ENCODE peak calls at places on chromosomes 2 and 18, in eight cellular contexts. U is tibial artery, Y is HFF-Myc, B is progenitor cell of endocrine pancreas, Z is RWPE1, N is left ventricle myocardium inferior, W is BE2C, M is astrocyte. G is an unnamed sample.

GRCh38 chr2:212832211-212833195 is 293.9 kb upstream of the ERBB4 start:
- DNase-seq in B (no peak), Z (no peak), W (peak; percentile 8), M (no peak), Y (no peak), U (no peak), N (peak; percentile 14), G (no peak)

GRCh38 chr2:43019536-43020183 is 206.7 kb downstream of the ZFP36L2 start:
- DNase-seq in Z (no peak), W (no peak), B (no peak), N (no peak), U (no peak), M (no peak), Y (no peak), G (no peak)

GRCh38 chr2:20351555-20352229 is 1.0 kb upstream of the PUM2 start:
- DNase-seq in B (no peak), N (no peak), W (no peak), M (no peak), Y (no peak), Z (no peak), U (no peak), G (no peak)

GRCh38 chr2:156982615-156983014 is 274.9 kb upstream of the GALNT5 start:
- DNase-seq in M (no peak), U (no peak), W (no peak), N (no peak), Y (no peak), B (no peak), Z (no peak), G (no peak)

GRCh38 chr2:214328941-214329340 is 81.9 kb upstream of the VWC2L start:
- DNase-seq in Z (no peak), B (no peak), U (no peak), W (no peak), M (peak; percentile 7), N (no peak), Y (no peak), G (no peak)

GRCh38 chr2:86442642-86443005 is 1.5 kb downstream of the KDM3A start:
- DNase-seq in W (peak; percentile 79), Y (peak; percentile 76), N (peak; percentile 73), M (peak; percentile 94), B (no peak), Z (peak; percentile 89), U (peak; percentile 96), G (peak; percentile 90)

GRCh38 chr2:197871780-197872456 is 67.5 kb downstream of the PLCL1 start:
- DNase-seq in U (no peak), M (no peak), W (no peak), N (no peak), B (no peak), Z (no peak), Y (no peak), G (no peak)

GRCh38 chr2:2164326-2164917 is 166.7 kb downstream of the MYT1L start:
- DNase-seq in Y (no peak), Z (no peak), W (no peak), B (no peak), U (no peak), M (no peak), N (no peak), G (no peak)

GRCh38 chr2:32963941-32964340 is 17.2 kb downstream of the LTBP1 start:
- DNase-seq in Z (no peak), W (no peak), Y (no peak), M (peak; percentile 30), N (no peak), U (no peak), B (no peak), G (peak; percentile 65)

GRCh38 chr18:435940-436339 is 64.6 kb downstream of the COLEC12 start:
- DNase-seq in N (no peak), Z (no peak), Y (no peak), W (no peak), M (peak; percentile 59), U (no peak), B (no peak), G (no peak)

GRCh38 chr2:107932986-107933385 is 53.3 kb upstream of the SLC5A7 start:
- DNase-seq in M (no peak), Y (no peak), W (no peak), N (no peak), B (no peak), U (no peak), Z (no peak), G (peak; percentile 5)

GRCh38 chr2:42929985-42930581 is 137.7 kb upstream of the HAAO start:
- DNase-seq in N (no peak), Y (no peak), M (peak; percentile 82), Z (no peak), U (no peak), B (no peak), W (no peak), G (no peak)

GRCh38 chr2:231725476-231725875 is 17.2 kb downstream of the PTMA start:
- DNase-seq in W (no peak), M (no peak), N (no peak), B (no peak), Y (no peak), Z (no peak), U (no peak), G (no peak)

GRCh38 chr2:188785515-188785914 is 188.7 kb upstream of the COL3A1 start:
- DNase-seq in N (no peak), M (no peak), Z (no peak), U (no peak), Y (no peak), W (no peak), B (no peak), G (no peak)

GRCh38 chr2:30655660-30656059 is 151.6 kb downstream of the CAPN13 start:
- DNase-seq in Y (no peak), B (no peak), Z (no peak), M (peak; percentile 93), N (no peak), U (no peak), W (no peak), G (no peak)

GRCh38 chr2:162328424-162329157 is 10.1 kb upstream of the IFIH1 start:
- DNase-seq in W (no peak), Y (no peak), M (no peak), B (no peak), U (no peak), N (no peak), Z (no peak), G (no peak)

GRCh38 chr2:55839182-55839819 is 84.3 kb downstream of the EFEMP1 start:
- DNase-seq in W (no peak), N (no peak), B (no peak), U (no peak), Y (no peak), Z (peak; percentile 84), M (peak; percentile 37), G (no peak)

GRCh38 chr2:6820903-6821584 is 44.7 kb downstream of the CMPK2 start:
- DNase-seq in N (no peak), W (no peak), Z (no peak), U (no peak), Y (no peak), B (no peak), M (no peak), G (no peak)

GRCh38 chr2:46239847-46240181 is 57.4 kb upstream of the EPAS1 start:
- DNase-seq in Y (no peak), U (no peak), W (no peak), B (no peak), M (no peak), Z (no peak), N (no peak), G (no peak)

GRCh38 chr2:218168635-218169462 is 2.1 kb upstream of the CXCR1 start:
- DNase-seq in B (peak; percentile 53), N (peak; percentile 29), U (peak; percentile 38), Z (peak; percentile 29), Y (no peak), W (peak; percentile 73), M (no peak), G (no peak)

GRCh38 chr2:85550476-85550875 is 10.8 kb downstream of the GGCX start:
- DNase-seq in W (no peak), U (peak; percentile 31), B (no peak), Y (no peak), M (no peak), N (no peak), Z (no peak), G (no peak)

GRCh38 chr2:113156278-113157107 is 17.3 kb upstream of the PSD4 start:
- DNase-seq in Z (no peak), Y (no peak), W (no peak), U (no peak), M (no peak), N (no peak), B (peak; percentile 25), G (no peak)

GRCh38 chr2:241771286-241772062 is 5.1 kb upstream of the GAL3ST2 start:
- DNase-seq in B (no peak), M (no peak), Z (no peak), U (peak; percentile 39), Y (no peak), N (no peak), W (peak; percentile 13), G (no peak)

GRCh38 chr2:71668326-71669057 is 215.1 kb downstream of the DYSF start:
- DNase-seq in N (no peak), Y (no peak), W (no peak), Z (no peak), M (no peak), B (no peak), U (no peak), G (no peak)

DNA sequence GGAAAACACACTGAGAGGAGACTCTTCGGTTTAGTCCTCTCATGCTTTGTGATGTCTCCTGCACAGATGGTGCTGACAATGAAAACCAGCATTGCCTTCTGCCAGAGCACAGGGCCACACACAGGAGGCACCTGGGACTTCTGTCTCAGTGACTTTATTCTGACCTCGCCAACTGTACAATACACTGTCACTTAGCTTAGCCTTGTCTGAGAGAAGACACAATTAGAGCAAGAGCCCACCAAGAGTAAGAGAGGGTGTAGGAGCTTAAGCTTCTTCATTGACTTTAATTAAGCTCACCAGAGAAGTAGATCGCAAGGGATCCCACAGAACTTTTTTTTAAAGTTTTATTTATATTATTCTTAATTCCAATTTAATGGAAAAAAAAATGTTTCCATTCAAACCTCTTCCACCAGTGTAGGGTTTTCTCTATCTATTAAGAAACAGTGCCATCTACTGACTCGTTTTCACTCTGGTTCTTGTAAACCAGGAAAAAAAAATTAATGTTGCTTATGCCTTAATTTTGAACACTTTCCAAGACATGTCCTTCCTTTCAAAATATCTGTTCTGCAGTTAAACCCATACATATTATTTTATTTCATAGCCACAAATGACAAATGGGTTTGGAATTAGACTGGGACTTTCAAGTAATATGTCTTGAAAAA is 42.4 kb upstream of the DDX18 start:
- DNase-seq in W (no peak), Z (peak; percentile 19), M (peak; percentile 4), B (no peak), Y (peak; percentile 29), U (no peak), N (no peak), G (peak; percentile 17)
- TF ChIP-seq CTCF in W (peak; percentile 51), Z (peak; percentile 44), M (peak; percentile 44), B (peak; percentile 76), Y (no peak), U (peak; percentile 7), N (peak; percentile 46), G (peak; percentile 75)

GRCh38 chr2:39989888-39990287 is 210.8 kb upstream of the THUMPD2 start:
- DNase-seq in B (no peak), U (no peak), Y (no peak), M (no peak), Z (no peak), N (no peak), W (no peak), G (no peak)
- TF ChIP-seq CTCF in B (no peak), U (no peak), Y (no peak), M (no peak), Z (no peak), N (no peak), W (no peak), G (no peak)

GRCh38 chr2:39678170-39678569 is 12.5 kb downstream of the TMEM178A start:
- DNase-seq in Z (no peak), Y (no peak), M (no peak), U (no peak), N (no peak), B (no peak), W (no peak), G (no peak)
- TF ChIP-seq CTCF in Z (no peak), Y (no peak), M (no peak), U (no peak), N (no peak), B (no peak), W (no peak), G (no peak)

GRCh38 chr2:159996792-159997546 is 65.4 kb downstream of the PLA2R1 start:
- DNase-seq in Z (no peak), N (no peak), B (no peak), Y (no peak), M (peak; percentile 62), W (no peak), U (no peak), G (peak; percentile 15)
- TF ChIP-seq CTCF in Z (no peak), N (no peak), B (no peak), Y (no peak), M (no peak), W (no peak), U (no peak), G (peak; percentile 38)

G was measured in HFFc6.